ENCODE peak calls at places on chromosomes 16 and 17, in seven cellular contexts. One of them, this sample, is unnamed.

GRCh38 chr16:13122074-13122473 is 220.7 kb downstream of the SHISA9 start:
- DNase-seq in lower leg skin: no peak
- DNase-seq in DND-41: no peak
- DNase-seq in activated CD8-positive, alpha-beta T cell treated with anti-CD3 and anti-CD28 coated beads for 36 hours: no peak
- DNase-seq in tibial nerve: no peak
- DNase-seq in glutamatergic neuron: no peak
- DNase-seq in WTC11: no peak
- DNase-seq in this sample: no peak

GRCh38 chr17:9991351-9991750 is 86.3 kb upstream of the RCVRN start:
- DNase-seq in lower leg skin: no peak
- DNase-seq in DND-41: no peak
- DNase-seq in activated CD8-positive, alpha-beta T cell treated with anti-CD3 and anti-CD28 coated beads for 36 hours: no peak
- DNase-seq in tibial nerve: no peak
- DNase-seq in glutamatergic neuron: no peak
- DNase-seq in WTC11: no peak
- DNase-seq in this sample: no peak

GRCh38 chr16:27355610-27356009 is 41.8 kb downstream of the IL4R start:
- DNase-seq in lower leg skin: peak; percentile 90
- DNase-seq in DND-41: peak; percentile 45
- DNase-seq in activated CD8-positive, alpha-beta T cell treated with anti-CD3 and anti-CD28 coated beads for 36 hours: peak; percentile 57
- DNase-seq in tibial nerve: peak; percentile 24
- DNase-seq in glutamatergic neuron: no peak
- DNase-seq in WTC11: peak; percentile 80
- DNase-seq in this sample: peak; percentile 14

GRCh38 chr17:36743130-36743529 is 141.7 kb downstream of the MRM1 start:
- DNase-seq in lower leg skin: no peak
- DNase-seq in DND-41: no peak
- DNase-seq in activated CD8-positive, alpha-beta T cell treated with anti-CD3 and anti-CD28 coated beads for 36 hours: no peak
- DNase-seq in tibial nerve: no peak
- DNase-seq in glutamatergic neuron: no peak
- DNase-seq in WTC11: no peak
- DNase-seq in this sample: no peak

GRCh38 chr16:14168146-14168545 is 97.0 kb downstream of the MRTFB start:
- DNase-seq in lower leg skin: no peak
- DNase-seq in DND-41: no peak
- DNase-seq in activated CD8-positive, alpha-beta T cell treated with anti-CD3 and anti-CD28 coated beads for 36 hours: no peak
- DNase-seq in tibial nerve: no peak
- DNase-seq in glutamatergic neuron: no peak
- DNase-seq in WTC11: no peak
- DNase-seq in this sample: no peak

GRCh38 chr16:2090819-2091721 is 43.3 kb downstream of the TSC2 start:
- DNase-seq in lower leg skin: no peak
- DNase-seq in DND-41: no peak
- DNase-seq in activated CD8-positive, alpha-beta T cell treated with anti-CD3 and anti-CD28 coated beads for 36 hours: no peak
- DNase-seq in tibial nerve: peak; percentile 36
- DNase-seq in glutamatergic neuron: peak; percentile 85
- DNase-seq in WTC11: peak; percentile 95
- DNase-seq in this sample: peak; percentile 96

GRCh38 chr17:44599298-44600175 is 42.3 kb downstream of the FZD2 start:
- DNase-seq in lower leg skin: no peak
- DNase-seq in DND-41: no peak
- DNase-seq in activated CD8-positive, alpha-beta T cell treated with anti-CD3 and anti-CD28 coated beads for 36 hours: no peak
- DNase-seq in tibial nerve: peak; percentile 66
- DNase-seq in glutamatergic neuron: no peak
- DNase-seq in WTC11: no peak
- DNase-seq in this sample: peak; percentile 75

GRCh38 chr16:17474572-17474971 is 3.8 kb upstream of the XYLT1 start:
- DNase-seq in lower leg skin: peak; percentile 87
- DNase-seq in DND-41: peak; percentile 5
- DNase-seq in activated CD8-positive, alpha-beta T cell treated with anti-CD3 and anti-CD28 coated beads for 36 hours: peak; percentile 25
- DNase-seq in tibial nerve: no peak
- DNase-seq in glutamatergic neuron: no peak
- DNase-seq in WTC11: no peak
- DNase-seq in this sample: no peak

GRCh38 chr17:61997649-61998048 is 67.4 kb downstream of the MED13 start:
- DNase-seq in lower leg skin: no peak
- DNase-seq in DND-41: no peak
- DNase-seq in activated CD8-positive, alpha-beta T cell treated with anti-CD3 and anti-CD28 coated beads for 36 hours: no peak
- DNase-seq in tibial nerve: no peak
- DNase-seq in glutamatergic neuron: no peak
- DNase-seq in WTC11: no peak
- DNase-seq in this sample: no peak

GRCh38 chr17:78237403-78238012 is 6.1 kb downstream of the TMEM235 start:
- DNase-seq in lower leg skin: no peak
- DNase-seq in DND-41: no peak
- DNase-seq in activated CD8-positive, alpha-beta T cell treated with anti-CD3 and anti-CD28 coated beads for 36 hours: no peak
- DNase-seq in tibial nerve: no peak
- DNase-seq in glutamatergic neuron: peak; percentile 22
- DNase-seq in WTC11: no peak
- DNase-seq in this sample: no peak

GRCh38 chr16:20023190-20023589 is 50.5 kb downstream of the GPR139 start:
- DNase-seq in lower leg skin: no peak
- DNase-seq in DND-41: peak; percentile 29
- DNase-seq in activated CD8-positive, alpha-beta T cell treated with anti-CD3 and anti-CD28 coated beads for 36 hours: no peak
- DNase-seq in tibial nerve: no peak
- DNase-seq in glutamatergic neuron: no peak
- DNase-seq in WTC11: no peak
- DNase-seq in this sample: peak; percentile 46

GRCh38 chr16:46850619-46851555 is 19.9 kb upstream of the C16orf87 start:
- DNase-seq in lower leg skin: peak; percentile 28
- DNase-seq in DND-41: no peak
- DNase-seq in activated CD8-positive, alpha-beta T cell treated with anti-CD3 and anti-CD28 coated beads for 36 hours: no peak
- DNase-seq in tibial nerve: no peak
- DNase-seq in glutamatergic neuron: no peak
- DNase-seq in WTC11: no peak
- DNase-seq in this sample: no peak

GRCh38 chr17:57550671-57551315 is 194.3 kb downstream of the CCDC182 start:
- DNase-seq in lower leg skin: no peak
- DNase-seq in DND-41: no peak
- DNase-seq in activated CD8-positive, alpha-beta T cell treated with anti-CD3 and anti-CD28 coated beads for 36 hours: no peak
- DNase-seq in tibial nerve: no peak
- DNase-seq in glutamatergic neuron: no peak
- DNase-seq in WTC11: no peak
- DNase-seq in this sample: no peak

GRCh38 chr16:66927012-66927436 is 1.7 kb upstream of the RRAD start:
- DNase-seq in lower leg skin: no peak
- DNase-seq in DND-41: no peak
- DNase-seq in activated CD8-positive, alpha-beta T cell treated with anti-CD3 and anti-CD28 coated beads for 36 hours: no peak
- DNase-seq in tibial nerve: no peak
- DNase-seq in glutamatergic neuron: no peak
- DNase-seq in WTC11: peak; percentile 24
- DNase-seq in this sample: no peak

GRCh38 chr16:66902648-66903543 is 15.8 kb downstream of the CDH16 start:
- DNase-seq in lower leg skin: no peak
- DNase-seq in DND-41: no peak
- DNase-seq in activated CD8-positive, alpha-beta T cell treated with anti-CD3 and anti-CD28 coated beads for 36 hours: no peak
- DNase-seq in tibial nerve: no peak
- DNase-seq in glutamatergic neuron: no peak
- DNase-seq in WTC11: no peak
- DNase-seq in this sample: no peak

GRCh38 chr16:57802635-57803412 is 533 bp upstream of the KIFC3 start:
- DNase-seq in lower leg skin: no peak
- DNase-seq in DND-41: no peak
- DNase-seq in activated CD8-positive, alpha-beta T cell treated with anti-CD3 and anti-CD28 coated beads for 36 hours: no peak
- DNase-seq in tibial nerve: peak; percentile 12
- DNase-seq in glutamatergic neuron: no peak
- DNase-seq in WTC11: peak; percentile 31
- DNase-seq in this sample: peak; percentile 28

GRCh38 chr16:166375-167116 is 768 bp downstream of the HBM start:
- DNase-seq in lower leg skin: no peak
- DNase-seq in DND-41: no peak
- DNase-seq in activated CD8-positive, alpha-beta T cell treated with anti-CD3 and anti-CD28 coated beads for 36 hours: no peak
- DNase-seq in tibial nerve: no peak
- DNase-seq in glutamatergic neuron: peak; percentile 65
- DNase-seq in WTC11: no peak
- DNase-seq in this sample: no peak

GRCh38 chr17:32265192-32265895 is at the start of gene RHBDL3:
- DNase-seq in lower leg skin: no peak
- DNase-seq in DND-41: no peak
- DNase-seq in activated CD8-positive, alpha-beta T cell treated with anti-CD3 and anti-CD28 coated beads for 36 hours: no peak
- DNase-seq in tibial nerve: no peak
- DNase-seq in glutamatergic neuron: peak; percentile 58
- DNase-seq in WTC11: peak; percentile 36
- DNase-seq in this sample: peak; percentile 67

GRCh38 chr17:77475012-77475976 is 334.5 kb downstream of the SEC14L1 start:
- DNase-seq in lower leg skin: no peak
- DNase-seq in DND-41: peak; percentile 62
- DNase-seq in activated CD8-positive, alpha-beta T cell treated with anti-CD3 and anti-CD28 coated beads for 36 hours: peak; percentile 91
- DNase-seq in tibial nerve: no peak
- DNase-seq in glutamatergic neuron: peak; percentile 14
- DNase-seq in WTC11: no peak
- DNase-seq in this sample: no peak

GRCh38 chr17:68197091-68197996 is 50.5 kb upstream of the AMZ2 start:
- DNase-seq in lower leg skin: peak; percentile 86
- DNase-seq in DND-41: no peak
- DNase-seq in activated CD8-positive, alpha-beta T cell treated with anti-CD3 and anti-CD28 coated beads for 36 hours: peak; percentile 52
- DNase-seq in tibial nerve: no peak
- DNase-seq in glutamatergic neuron: peak; percentile 69
- DNase-seq in WTC11: peak; percentile 63
- DNase-seq in this sample: peak; percentile 49

DNA sequence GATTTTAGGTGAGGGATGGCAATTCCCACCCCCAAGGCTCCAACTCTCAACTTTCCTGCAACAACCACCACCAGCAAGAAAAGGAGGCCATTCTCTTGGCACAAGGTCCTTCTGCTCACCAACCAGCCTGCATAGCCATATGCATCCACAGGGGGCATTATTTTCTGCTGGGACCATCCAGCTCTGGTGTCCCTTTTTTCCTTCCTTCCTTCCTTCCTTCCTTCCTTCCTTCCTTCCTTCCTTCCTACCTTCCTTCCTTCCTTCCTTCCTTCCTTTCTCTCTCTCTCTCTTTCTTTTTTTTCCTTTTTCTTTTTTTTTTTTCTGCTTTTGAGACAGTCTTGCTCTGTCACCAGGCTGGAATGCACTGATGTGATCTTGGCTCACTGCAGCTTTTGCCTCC is 21.1 kb upstream of the COX10 start:
- DNase-seq in lower leg skin: no peak
- DNase-seq in DND-41: no peak
- DNase-seq in activated CD8-positive, alpha-beta T cell treated with anti-CD3 and anti-CD28 coated beads for 36 hours: no peak
- DNase-seq in tibial nerve: no peak
- DNase-seq in glutamatergic neuron: peak; percentile 17
- DNase-seq in WTC11: peak; percentile 29
- DNase-seq in this sample: no peak
- TF ChIP-seq CTCF in lower leg skin: no peak
- TF ChIP-seq CTCF in DND-41: peak; percentile 60
- TF ChIP-seq CTCF in activated CD8-positive, alpha-beta T cell treated with anti-CD3 and anti-CD28 coated beads for 36 hours: peak; percentile 21
- TF ChIP-seq CTCF in tibial nerve: no peak
- TF ChIP-seq CTCF in glutamatergic neuron: peak; percentile 28
- TF ChIP-seq CTCF in WTC11: no peak
- TF ChIP-seq CTCF in this sample: no peak

GRCh38 chr17:70076831-70077230 is 1.8 kb downstream of the KCNJ16 start:
- DNase-seq in lower leg skin: no peak
- DNase-seq in DND-41: no peak
- DNase-seq in activated CD8-positive, alpha-beta T cell treated with anti-CD3 and anti-CD28 coated beads for 36 hours: no peak
- DNase-seq in tibial nerve: no peak
- DNase-seq in glutamatergic neuron: no peak
- DNase-seq in WTC11: no peak
- DNase-seq in this sample: no peak

GRCh38 chr17:70078549-70078948 is 3.5 kb downstream of the KCNJ16 start:
- DNase-seq in lower leg skin: no peak
- DNase-seq in DND-41: no peak
- DNase-seq in activated CD8-positive, alpha-beta T cell treated with anti-CD3 and anti-CD28 coated beads for 36 hours: no peak
- DNase-seq in tibial nerve: no peak
- DNase-seq in glutamatergic neuron: no peak
- DNase-seq in WTC11: no peak
- DNase-seq in this sample: no peak

GRCh38 chr17:70081885-70082284 is 6.9 kb downstream of the KCNJ16 start:
- DNase-seq in lower leg skin: no peak
- DNase-seq in DND-41: no peak
- DNase-seq in activated CD8-positive, alpha-beta T cell treated with anti-CD3 and anti-CD28 coated beads for 36 hours: no peak
- DNase-seq in tibial nerve: no peak
- DNase-seq in glutamatergic neuron: no peak
- DNase-seq in WTC11: no peak
- DNase-seq in this sample: no peak

GRCh38 chr17:70080541-70081347 is 5.7 kb downstream of the KCNJ16 start:
- DNase-seq in lower leg skin: no peak
- DNase-seq in DND-41: no peak
- DNase-seq in activated CD8-positive, alpha-beta T cell treated with anti-CD3 and anti-CD28 coated beads for 36 hours: no peak
- DNase-seq in tibial nerve: peak; percentile 37
- DNase-seq in glutamatergic neuron: no peak
- DNase-seq in WTC11: no peak
- DNase-seq in this sample: no peak

DNA sequence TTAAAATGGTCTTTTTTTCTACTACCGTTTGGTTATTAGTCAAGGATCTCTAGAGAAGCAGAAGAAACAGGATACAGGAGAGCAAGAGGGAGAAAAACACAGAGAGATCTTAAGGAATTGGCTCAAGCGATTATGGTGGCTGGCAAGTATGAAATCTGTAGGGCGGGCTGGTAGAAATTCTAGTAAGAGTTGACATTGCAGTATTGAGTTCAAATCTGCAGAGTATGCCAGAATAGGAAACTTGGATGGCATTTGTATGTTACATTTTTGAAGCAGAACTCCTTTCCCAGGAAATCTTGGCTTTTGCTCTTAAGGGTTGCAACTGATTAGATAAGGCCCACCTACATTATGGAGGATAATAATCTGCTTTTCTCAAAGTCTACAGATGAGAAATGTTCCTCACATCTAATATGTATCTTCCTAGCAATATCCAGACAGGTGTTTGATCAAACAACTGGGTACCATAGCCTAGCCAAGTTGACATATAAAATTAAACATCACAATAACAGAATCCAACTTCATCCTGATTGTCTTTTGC is 4.0 kb downstream of the KCNJ16 start:
- DNase-seq in lower leg skin: no peak
- DNase-seq in DND-41: no peak
- DNase-seq in activated CD8-positive, alpha-beta T cell treated with anti-CD3 and anti-CD28 coated beads for 36 hours: no peak
- DNase-seq in tibial nerve: no peak
- DNase-seq in glutamatergic neuron: no peak
- DNase-seq in WTC11: no peak
- DNase-seq in this sample: no peak
- TF ChIP-seq CTCF in lower leg skin: no peak
- TF ChIP-seq CTCF in DND-41: no peak
- TF ChIP-seq CTCF in activated CD8-positive, alpha-beta T cell treated with anti-CD3 and anti-CD28 coated beads for 36 hours: no peak
- TF ChIP-seq CTCF in tibial nerve: no peak
- TF ChIP-seq CTCF in glutamatergic neuron: no peak
- TF ChIP-seq CTCF in WTC11: no peak
- TF ChIP-seq CTCF in this sample: no peak

GRCh38 chr17:82003411-82004381 is 19.0 kb downstream of the CENPX start:
- DNase-seq in lower leg skin: peak; percentile 92
- DNase-seq in DND-41: no peak
- DNase-seq in activated CD8-positive, alpha-beta T cell treated with anti-CD3 and anti-CD28 coated beads for 36 hours: peak; percentile 23
- DNase-seq in tibial nerve: peak; percentile 50
- DNase-seq in glutamatergic neuron: peak; percentile 30
- DNase-seq in WTC11: no peak
- DNase-seq in this sample: peak; percentile 65
- TF ChIP-seq CTCF in lower leg skin: no peak
- TF ChIP-seq CTCF in DND-41: no peak
- TF ChIP-seq CTCF in activated CD8-positive, alpha-beta T cell treated with anti-CD3 and anti-CD28 coated beads for 36 hours: no peak
- TF ChIP-seq CTCF in tibial nerve: no peak
- TF ChIP-seq CTCF in glutamatergic neuron: no peak
- TF ChIP-seq CTCF in WTC11: no peak
- TF ChIP-seq CTCF in this sample: no peak

DNA sequence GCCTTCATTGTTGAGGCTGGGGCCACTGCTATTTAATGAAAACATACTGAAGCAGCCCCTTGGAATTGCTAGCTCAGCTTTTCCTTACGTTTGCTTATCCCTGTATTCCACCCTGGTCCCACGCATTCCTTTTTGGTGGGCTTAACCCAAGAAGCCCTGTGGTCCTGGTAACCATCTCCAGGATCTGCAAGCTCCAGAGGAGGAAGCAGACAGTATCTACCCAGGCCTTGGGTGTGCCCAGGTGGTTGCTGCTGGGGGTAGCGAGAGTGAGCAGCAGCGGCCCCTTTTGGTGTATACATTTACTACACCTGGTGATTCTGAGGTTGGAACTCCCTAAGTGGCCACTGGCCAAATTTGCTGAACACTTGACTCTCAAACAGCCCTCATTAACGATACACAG is 97.7 kb downstream of the CBLN1 start:
- DNase-seq in lower leg skin: no peak
- DNase-seq in DND-41: no peak
- DNase-seq in activated CD8-positive, alpha-beta T cell treated with anti-CD3 and anti-CD28 coated beads for 36 hours: peak; percentile 2
- DNase-seq in tibial nerve: no peak
- DNase-seq in glutamatergic neuron: peak; percentile 55
- DNase-seq in WTC11: peak; percentile 71
- DNase-seq in this sample: peak; percentile 60
- TF ChIP-seq CTCF in lower leg skin: no peak
- TF ChIP-seq CTCF in DND-41: no peak
- TF ChIP-seq CTCF in activated CD8-positive, alpha-beta T cell treated with anti-CD3 and anti-CD28 coated beads for 36 hours: peak; percentile 28
- TF ChIP-seq CTCF in tibial nerve: no peak
- TF ChIP-seq CTCF in glutamatergic neuron: peak; percentile 61
- TF ChIP-seq CTCF in WTC11: peak; percentile 78
- TF ChIP-seq CTCF in this sample: peak; percentile 59

This sample was measured in nephron progenitor cell.